ENCODE peak calls at places on chromosomes 13 and 19, in ten cellular contexts. V, R, O, P, U, A, J, X, S and W are unnamed samples.

GRCh38 chr19:7914598-7915045 is at the start of gene TGFBR3L:
- DNase-seq in O (no peak), S (no peak), A (no peak), X (no peak), R (peak), J (no peak), P (no peak), V (no peak), U (no peak), W (no peak)

GRCh38 chr13:106587787-106588186 is 19.9 kb upstream of the ARGLU1 start:
- DNase-seq in O (no peak), S (no peak), X (no peak), V (peak), P (no peak), R (no peak), U (no peak), J (no peak), A (no peak), W (no peak)

GRCh38 chr13:51739403-51740112 is 64.4 kb downstream of the DHRS12 start:
- DNase-seq in U (peak), J (no peak), O (no peak), R (peak), X (no peak), A (no peak), V (no peak), P (no peak), S (no peak), W (no peak)

GRCh38 chr19:47598407-47599349 is 10.3 kb upstream of the BICRA start:
- DNase-seq in A (peak), S (peak), O (peak), J (no peak), V (peak), R (peak), U (peak), X (no peak), P (no peak), W (no peak)

GRCh38 chr19:5950744-5951143 is 27.2 kb downstream of the RANBP3 start:
- DNase-seq in V (no peak), X (no peak), J (no peak), U (no peak), S (no peak), O (no peak), P (no peak), A (no peak), R (no peak), W (no peak)

GRCh38 chr13:72960541-72960940 is 98.3 kb upstream of the KLF5 start:
- DNase-seq in X (no peak), U (no peak), V (peak), O (no peak), P (no peak), A (no peak), S (no peak), R (no peak), J (no peak), W (no peak)

GRCh38 chr13:31972453-31972852 is 59.1 kb upstream of the FRY start:
- DNase-seq in O (no peak), X (no peak), R (no peak), J (no peak), U (no peak), A (no peak), V (no peak), S (no peak), P (no peak), W (no peak)

GRCh38 chr13:49292742-49293498 is 45.2 kb downstream of the CDADC1 start:
- DNase-seq in P (peak), O (peak), U (peak), X (no peak), V (no peak), J (no peak), R (peak), A (peak), S (peak), W (no peak)

GRCh38 chr19:17946965-17947784 is 14.4 kb downstream of the CCDC124 start:
- DNase-seq in P (no peak), V (no peak), X (peak), A (no peak), R (peak), U (no peak), J (no peak), O (no peak), S (no peak), W (no peak)

GRCh38 chr19:5246554-5247155 is 94.0 kb downstream of the PTPRS start:
- DNase-seq in S (peak), P (no peak), J (no peak), U (no peak), R (no peak), V (no peak), X (no peak), A (no peak), O (no peak), W (no peak)

GRCh38 chr19:36331353-36332228 is 47.4 kb downstream of the ZFP14 start:
- DNase-seq in U (peak), R (peak), X (peak), S (peak), P (no peak), J (peak), V (peak), O (peak), A (peak), W (peak)
- TF ChIP-seq CTCF in U (no peak), R (peak), X (peak), S (no peak), P (no peak), J (peak), V (peak), O (no peak), A (no peak), W (no peak)

GRCh38 chr19:54478677-54479266 is 5.7 kb upstream of the CDC42EP5 start:
- DNase-seq in X (peak), A (no peak), O (peak), V (peak), U (no peak), R (no peak), S (peak), J (no peak), P (peak), W (no peak)

GRCh38 chr19:54480048-54480447 is 7.0 kb upstream of the CDC42EP5 start:
- DNase-seq in O (no peak), V (no peak), R (no peak), J (no peak), X (no peak), S (no peak), A (no peak), U (no peak), P (no peak), W (no peak)

GRCh38 chr19:54473983-54474382 is 887 bp upstream of the CDC42EP5 start:
- DNase-seq in V (no peak), A (no peak), O (no peak), S (no peak), U (no peak), P (no peak), X (no peak), R (no peak), J (no peak), W (no peak)

GRCh38 chr19:54475706-54476105 is 2.6 kb upstream of the CDC42EP5 start:
- DNase-seq in A (no peak), U (no peak), X (no peak), J (no peak), V (no peak), P (no peak), R (no peak), O (no peak), S (no peak), W (no peak)

GRCh38 chr19:54477650-54478049 is 4.6 kb upstream of the CDC42EP5 start:
- DNase-seq in O (no peak), X (no peak), U (no peak), S (no peak), V (no peak), J (no peak), R (no peak), A (no peak), P (no peak), W (no peak)
- TF ChIP-seq CTCF in O (no peak), X (no peak), U (no peak), S (no peak), V (no peak), J (no peak), R (no peak), A (peak), P (no peak), W (no peak)

DNA sequence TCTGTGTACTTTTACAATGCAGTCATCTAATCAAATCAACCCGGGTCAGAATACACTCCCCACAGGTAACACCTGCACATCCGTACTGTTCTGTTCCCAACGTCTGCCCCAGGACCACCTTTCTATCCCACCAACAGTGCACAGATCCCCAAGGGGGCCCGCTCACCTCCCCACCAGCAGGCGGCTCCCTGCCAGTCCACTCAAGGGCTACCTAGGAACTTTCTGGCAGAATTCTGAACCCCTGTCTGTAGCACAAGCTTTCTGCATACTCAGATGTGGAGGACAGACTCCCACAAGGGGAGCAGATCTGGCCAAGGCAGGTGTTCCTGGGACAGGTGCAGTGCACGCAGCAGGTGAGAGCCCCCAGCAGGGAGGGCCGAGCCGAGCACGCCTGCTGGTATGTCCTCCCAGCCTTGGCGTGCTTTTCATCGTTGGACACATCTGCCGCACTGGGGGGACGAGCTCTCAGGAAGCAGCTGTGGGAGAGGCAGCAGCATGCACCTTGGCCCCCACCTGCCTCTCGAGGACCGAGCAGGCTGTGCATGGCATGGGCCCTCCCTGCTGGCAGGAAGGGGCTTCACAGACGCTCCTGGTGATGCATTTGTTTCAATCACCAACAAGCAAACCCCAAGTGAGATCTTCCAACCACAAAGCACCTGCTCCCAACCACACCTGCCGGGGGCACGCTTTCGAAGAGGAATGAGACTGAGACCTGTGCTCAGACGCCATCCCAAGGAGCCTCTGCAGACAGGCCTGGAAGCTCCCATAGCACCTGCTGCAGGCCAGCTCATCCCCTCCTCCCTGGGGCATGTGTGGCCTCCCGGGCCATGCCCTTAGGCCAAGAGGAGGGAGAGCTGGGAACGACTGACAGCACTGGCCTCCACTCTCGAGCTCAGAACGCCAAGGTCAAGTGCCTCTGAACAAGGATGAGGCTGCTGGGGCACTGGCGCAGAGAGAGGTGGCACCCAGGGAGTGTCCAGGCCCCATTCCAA is 35.9 kb downstream of the RAB20 start:
- DNase-seq in P (peak), S (no peak), O (no peak), X (no peak), J (no peak), R (no peak), A (no peak), U (no peak), V (no peak), W (no peak)
- TF ChIP-seq CTCF in P (no peak), S (no peak), O (no peak), X (no peak), J (no peak), R (no peak), A (peak), U (no peak), V (no peak), W (no peak)

GRCh38 chr19:12965017-12965811 is 4.2 kb upstream of the DAND5 start:
- DNase-seq in U (peak), A (peak), X (peak), J (peak), V (peak), S (peak), R (peak), O (peak), P (peak), W (peak)
- TF ChIP-seq CTCF in U (peak), A (peak), X (peak), J (peak), V (peak), S (peak), R (peak), O (peak), P (peak), W (no peak)